ENCODE peak calls at places on chromosomes 16 and 17, in seven cellular contexts. A is sigmoid colon, F is H1, N is A549, E is uterus, T is body of pancreas, U is colonic mucosa. W is an unnamed sample.
A peak's percentile ranks its signal among the peaks of the same experiment; 100 is the strongest.

GRCh38 chr17:82092628-82092994 is 5.4 kb downstream of the FASN start:
- DNase-seq in A (no peak), F (no peak), N (no peak), E (no peak), T (no peak), U (no peak), W (no peak)

GRCh38 chr16:85514601-85515318 is 98.4 kb upstream of the GSE1 start:
- DNase-seq in A (peak; percentile 89), F (no peak), N (peak; percentile 95), E (peak; percentile 73), T (peak; percentile 83), U (peak; percentile 53), W (peak; percentile 28)

GRCh38 chr16:88938933-88939813 is 37.8 kb downstream of the CBFA2T3 start:
- DNase-seq in A (no peak), F (no peak), N (no peak), E (no peak), T (no peak), U (no peak), W (no peak)

GRCh38 chr17:47203984-47204721 is 5.0 kb upstream of the MYL4 start:
- DNase-seq in A (no peak), F (no peak), N (no peak), E (no peak), T (no peak), U (no peak), W (no peak)

GRCh38 chr16:68416057-68417046 is 32.0 kb downstream of the SMPD3 start:
- DNase-seq in A (no peak), F (no peak), N (no peak), E (no peak), T (peak; percentile 76), U (peak; percentile 84), W (no peak)

GRCh38 chr17:7944321-7944720 is 12.3 kb downstream of the CNTROB start:
- DNase-seq in A (no peak), F (no peak), N (no peak), E (no peak), T (no peak), U (no peak), W (no peak)

GRCh38 chr17:71845354-71845753 is 275.5 kb upstream of the SOX9 start:
- DNase-seq in A (no peak), F (no peak), N (no peak), E (no peak), T (no peak), U (no peak), W (no peak)

GRCh38 chr16:80599466-80599865 is 58.7 kb downstream of the DYNLRB2 start:
- DNase-seq in A (no peak), F (no peak), N (no peak), E (no peak), T (no peak), U (no peak), W (no peak)

GRCh38 chr17:47915667-47916242 is 19.7 kb downstream of the SP2 start:
- DNase-seq in A (no peak), F (no peak), N (no peak), E (peak; percentile 41), T (no peak), U (no peak), W (no peak)

GRCh38 chr16:66947302-66948033 is 12.2 kb downstream of the CES2 start:
- DNase-seq in A (peak; percentile 87), F (peak; percentile 59), N (peak; percentile 94), E (peak; percentile 84), T (peak; percentile 92), U (peak; percentile 95), W (peak; percentile 69)

GRCh38 chr17:48441231-48441711 is 11.3 kb upstream of the SKAP1 start:
- DNase-seq in A (no peak), F (no peak), N (no peak), E (no peak), T (no peak), U (no peak), W (no peak)

GRCh38 chr17:82339634-82340580 is 6.3 kb upstream of the SECTM1 start:
- DNase-seq in A (no peak), F (no peak), N (peak; percentile 86), E (no peak), T (no peak), U (no peak), W (no peak)

GRCh38 chr17:76735006-76735405 is 2.1 kb downstream of the SRSF2 start:
- DNase-seq in A (no peak), F (no peak), N (no peak), E (no peak), T (no peak), U (no peak), W (no peak)

GRCh38 chr16:75111514-75112280 is 4.9 kb downstream of the LDHD start:
- DNase-seq in A (no peak), F (no peak), N (no peak), E (peak; percentile 43), T (no peak), U (no peak), W (no peak)

GRCh38 chr16:85436636-85437160 is 176.4 kb upstream of the GSE1 start:
- DNase-seq in A (no peak), F (peak; percentile 74), N (no peak), E (peak; percentile 83), T (peak; percentile 89), U (peak; percentile 92), W (no peak)

GRCh38 chr17:17304521-17304985 is 1.4 kb downstream of the NT5M start:
- DNase-seq in A (no peak), F (no peak), N (no peak), E (no peak), T (no peak), U (no peak), W (no peak)

GRCh38 chr16:20911361-20911760 is 10.8 kb downstream of the LYRM1 start:
- DNase-seq in A (no peak), F (no peak), N (no peak), E (no peak), T (no peak), U (no peak), W (no peak)

GRCh38 chr16:49466881-49467280 is 93.3 kb downstream of the C16orf78 start:
- DNase-seq in A (peak; percentile 51), F (no peak), N (no peak), E (no peak), T (no peak), U (peak; percentile 9), W (no peak)

GRCh38 chr16:74480150-74481029 is 59.1 kb upstream of the CLEC18B start:
- DNase-seq in A (no peak), F (no peak), N (peak; percentile 85), E (no peak), T (peak; percentile 10), U (peak; percentile 92), W (no peak)

GRCh38 chr16:1296688-1297412 is 12.6 kb upstream of the UBE2I start:
- DNase-seq in A (no peak), F (no peak), N (peak; percentile 52), E (no peak), T (peak; percentile 62), U (peak; percentile 45), W (peak; percentile 98)

GRCh38 chr17:80379348-80379747 is 35.6 kb upstream of the ENDOV start:
- DNase-seq in A (peak; percentile 40), F (no peak), N (no peak), E (no peak), T (no peak), U (no peak), W (no peak)

GRCh38 chr16:59878479-59878878 is 1144.4 kb upstream of the GOT2 start:
- DNase-seq in A (no peak), F (no peak), N (peak; percentile 70), E (no peak), T (peak; percentile 14), U (no peak), W (peak; percentile 2)

GRCh38 chr17:36728030-36728991 is 126.9 kb downstream of the MRM1 start:
- DNase-seq in A (no peak), F (no peak), N (no peak), E (no peak), T (no peak), U (no peak), W (no peak)

GRCh38 chr16:1705688-1706385 is at the start of gene MAPK8IP3:
- DNase-seq in A (peak; percentile 95), F (peak; percentile 77), N (peak; percentile 91), E (peak; percentile 82), T (peak; percentile 91), U (peak; percentile 93), W (no peak)

GRCh38 chr17:781920-782731 is at the start of the genes GLOD4 and MRM3:
- DNase-seq in A (peak; percentile 96), F (no peak), N (peak; percentile 95), E (peak; percentile 90), T (peak; percentile 95), U (peak; percentile 93), W (peak; percentile 62)
- TF ChIP-seq CTCF in A (no peak), F (no peak), N (no peak), E (peak; percentile 23), T (no peak), U (peak; percentile 22), W (no peak)

DNA sequence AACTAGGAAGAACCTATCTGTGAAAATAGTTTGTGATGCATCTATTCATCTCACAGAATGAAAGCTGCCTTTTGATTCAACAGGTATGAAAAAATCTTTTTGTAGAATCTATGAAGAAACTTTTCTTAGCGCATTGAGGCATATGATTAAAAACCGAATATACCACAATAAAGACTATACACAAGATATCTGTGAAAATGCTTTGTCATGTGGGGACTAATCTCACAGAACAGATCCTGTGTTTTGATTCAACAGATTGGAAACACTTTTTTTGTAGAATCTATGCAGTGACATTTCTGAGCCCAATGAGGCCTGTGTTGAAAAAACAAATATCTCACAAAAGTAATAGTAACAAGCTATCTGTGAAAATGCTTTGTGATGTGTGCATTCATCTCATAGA is 2247.5 kb downstream of the TP53TG3F start:
- DNase-seq in A (no peak), F (no peak), N (no peak), E (no peak), T (no peak), U (no peak), W (no peak)
- H3K9me3 ChIP-seq in A (no peaks in the 10 kb centered on the region), F (peaks cover 65% of the 10 kb centered on the region), N (peaks cover 3% of the 10 kb centered on the region), E (no peaks in the 10 kb centered on the region), T (no peaks in the 10 kb centered on the region), U (no peaks in the 10 kb centered on the region), W (no peaks in the 10 kb centered on the region)

GRCh38 chr17:45782889-45783592 is 1.1 kb upstream of the CRHR1 start:
- DNase-seq in A (no peak), F (no peak), N (peak; percentile 76), E (peak; percentile 17), T (peak; percentile 37), U (no peak), W (no peak)
- TF ChIP-seq CTCF in A (peak; percentile 16), F (peak; percentile 90), N (peak; percentile 79), E (peak; percentile 16), T (peak; percentile 19), U (peak; percentile 19), W (peak; percentile 85)

GRCh38 chr16:82857693-82858337 is 231.0 kb downstream of the CDH13 start:
- DNase-seq in A (no peak), F (no peak), N (no peak), E (no peak), T (peak; percentile 31), U (no peak), W (no peak)

GRCh38 chr16:82852388-82852998 is 225.7 kb downstream of the CDH13 start:
- DNase-seq in A (no peak), F (no peak), N (no peak), E (no peak), T (no peak), U (no peak), W (no peak)

GRCh38 chr16:82859638-82860037 is 232.9 kb downstream of the CDH13 start:
- DNase-seq in A (no peak), F (no peak), N (no peak), E (no peak), T (no peak), U (no peak), W (no peak)

DNA sequence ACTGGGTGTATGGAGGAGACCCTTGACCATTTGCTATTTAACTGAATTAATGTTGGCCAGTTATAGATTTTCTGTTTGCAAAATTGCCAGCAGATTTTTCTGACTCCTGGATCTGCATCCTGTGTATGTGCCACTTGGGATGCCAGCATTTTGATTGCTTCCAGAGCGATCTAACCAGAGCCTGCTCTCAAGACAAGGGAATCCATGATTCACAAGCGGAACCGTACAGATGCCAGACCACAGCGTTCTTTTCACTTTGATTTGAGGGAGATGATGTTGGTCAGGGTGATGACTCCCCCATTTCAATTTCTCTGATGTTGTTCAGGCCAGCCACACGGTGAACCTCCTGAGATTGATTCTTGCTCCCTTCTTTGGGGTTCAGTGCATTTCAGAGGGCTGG is 228.7 kb downstream of the CDH13 start:
- DNase-seq in A (no peak), F (no peak), N (no peak), E (no peak), T (no peak), U (no peak), W (no peak)
- H3K9me3 ChIP-seq in A (no peaks in the 10 kb centered on the region), F (no peaks in the 10 kb centered on the region), N (no peaks in the 10 kb centered on the region), E (no peaks in the 10 kb centered on the region), T (no peaks in the 10 kb centered on the region), U (no peaks in the 10 kb centered on the region), W (no peaks in the 10 kb centered on the region)